ENCODE peak calls at places on chromosome 13, in four cellular contexts. One of them, this sample, is unnamed.

GRCh38 chr13:21109168-21109567 is 47.8 kb upstream of the LATS2 start:
- DNase-seq in SJCRH30: no peak
- DNase-seq in AG04450: no peak
- DNase-seq in caudate nucleus: no peak
- DNase-seq in this sample: no peak

GRCh38 chr13:44874886-44875630 is 114.2 kb downstream of the NUFIP1 start:
- DNase-seq in SJCRH30: peak; percentile 41
- DNase-seq in caudate nucleus: no peak
- DNase-seq in AG04450: no peak
- DNase-seq in this sample: no peak

GRCh38 chr13:41546372-41547252 is 89.3 kb downstream of the RGCC start:
- DNase-seq in AG04450: peak; percentile 32
- DNase-seq in caudate nucleus: no peak
- DNase-seq in SJCRH30: peak; percentile 98
- DNase-seq in this sample: no peak

GRCh38 chr13:45456196-45456972 is 8.4 kb upstream of the COG3 start:
- DNase-seq in AG04450: peak; percentile 30
- DNase-seq in caudate nucleus: no peak
- DNase-seq in SJCRH30: no peak
- DNase-seq in this sample: no peak

GRCh38 chr13:88586263-88586662 is 915.1 kb downstream of the SLITRK5 start:
- DNase-seq in caudate nucleus: no peak
- DNase-seq in SJCRH30: no peak
- DNase-seq in AG04450: no peak
- DNase-seq in this sample: no peak

GRCh38 chr13:101146101-101146898 is 270.0 kb downstream of the NALCN start:
- DNase-seq in caudate nucleus: no peak
- DNase-seq in AG04450: no peak
- DNase-seq in SJCRH30: no peak
- DNase-seq in this sample: no peak

GRCh38 chr13:98629055-98629454 is 52.1 kb upstream of the STK24 start:
- DNase-seq in SJCRH30: no peak
- DNase-seq in caudate nucleus: no peak
- DNase-seq in AG04450: no peak
- DNase-seq in this sample: no peak

GRCh38 chr13:89827552-89827951 is 1519.9 kb upstream of the MIR17HG start:
- DNase-seq in AG04450: no peak
- DNase-seq in SJCRH30: peak; percentile 2
- DNase-seq in caudate nucleus: no peak
- DNase-seq in this sample: no peak

GRCh38 chr13:113080361-113080831 is 25.2 kb upstream of the F7 start:
- DNase-seq in AG04450: no peak
- DNase-seq in caudate nucleus: no peak
- DNase-seq in SJCRH30: no peak
- DNase-seq in this sample: no peak

GRCh38 chr13:26220575-26220974 is 1.5 kb downstream of the RNF6 start:
- DNase-seq in SJCRH30: peak; percentile 29
- DNase-seq in caudate nucleus: no peak
- DNase-seq in AG04450: no peak
- DNase-seq in this sample: no peak

DNA sequence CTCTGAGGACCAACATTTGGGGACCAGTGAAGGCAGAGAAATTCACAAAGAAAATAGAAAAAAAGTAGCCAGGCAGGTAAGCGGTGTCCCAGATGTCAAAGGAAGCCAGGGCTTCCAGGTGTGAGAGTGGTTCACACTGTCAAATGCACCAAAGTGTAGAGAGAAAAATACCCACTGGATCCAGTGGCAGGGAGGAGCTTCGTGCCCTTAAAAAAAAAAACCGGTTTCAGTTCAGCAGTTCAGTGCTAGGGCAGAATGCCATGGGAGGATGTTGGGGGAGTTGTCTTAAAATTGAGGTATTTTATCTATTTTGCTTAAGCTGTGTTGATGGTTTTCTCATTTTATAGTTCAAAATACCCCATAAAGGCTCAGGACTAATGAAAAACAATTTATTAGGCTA is 47.8 kb upstream of the C1QTNF9 start:
- DNase-seq in SJCRH30: no peak
- DNase-seq in caudate nucleus: no peak
- DNase-seq in AG04450: no peak
- DNase-seq in this sample: no peak
- H3K27ac ChIP-seq in SJCRH30: no peak overlapping the region
- H3K27ac ChIP-seq in caudate nucleus: no peak overlapping the region
- H3K27ac ChIP-seq in AG04450: no peak overlapping the region
- H3K27ac ChIP-seq in this sample: no peak overlapping the region

GRCh38 chr13:110168999-110169933 is 137.7 kb downstream of the COL4A1 start:
- DNase-seq in AG04450: no peak
- DNase-seq in caudate nucleus: no peak
- DNase-seq in SJCRH30: no peak
- DNase-seq in this sample: no peak
- H3K27ac ChIP-seq in AG04450: peak overlapping the region; percentile 21
- H3K27ac ChIP-seq in caudate nucleus: no peak overlapping the region
- H3K27ac ChIP-seq in SJCRH30: no peak overlapping the region
- H3K27ac ChIP-seq in this sample: no peak overlapping the region

DNA sequence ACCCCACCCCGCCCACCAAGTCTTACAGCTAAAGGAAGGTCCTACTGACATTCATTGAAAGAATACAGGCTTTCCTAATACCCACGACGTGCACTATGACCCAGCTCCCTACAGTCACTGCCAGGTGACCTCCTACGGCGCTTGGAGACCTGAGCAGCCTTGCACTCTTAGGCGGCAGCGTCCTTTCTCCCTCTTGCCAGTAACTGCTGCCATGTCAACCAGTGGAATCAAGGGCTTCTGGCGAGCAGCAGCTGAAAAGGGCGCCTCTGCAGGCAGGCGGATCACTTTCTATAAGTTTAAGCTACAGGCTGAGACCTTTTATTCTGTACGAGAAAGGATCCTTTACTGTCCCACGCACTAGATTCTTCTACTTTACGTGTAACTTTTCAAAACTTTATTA is 2.0 kb downstream of the KCTD12 start:
- DNase-seq in AG04450: no peak
- DNase-seq in SJCRH30: no peak
- DNase-seq in caudate nucleus: no peak
- DNase-seq in this sample: no peak
- H3K27ac ChIP-seq in AG04450: no peak overlapping the region
- H3K27ac ChIP-seq in SJCRH30: no peak overlapping the region
- H3K27ac ChIP-seq in caudate nucleus: peak overlapping the region; percentile 84
- H3K27ac ChIP-seq in this sample: peak overlapping the region; percentile 68

DNA sequence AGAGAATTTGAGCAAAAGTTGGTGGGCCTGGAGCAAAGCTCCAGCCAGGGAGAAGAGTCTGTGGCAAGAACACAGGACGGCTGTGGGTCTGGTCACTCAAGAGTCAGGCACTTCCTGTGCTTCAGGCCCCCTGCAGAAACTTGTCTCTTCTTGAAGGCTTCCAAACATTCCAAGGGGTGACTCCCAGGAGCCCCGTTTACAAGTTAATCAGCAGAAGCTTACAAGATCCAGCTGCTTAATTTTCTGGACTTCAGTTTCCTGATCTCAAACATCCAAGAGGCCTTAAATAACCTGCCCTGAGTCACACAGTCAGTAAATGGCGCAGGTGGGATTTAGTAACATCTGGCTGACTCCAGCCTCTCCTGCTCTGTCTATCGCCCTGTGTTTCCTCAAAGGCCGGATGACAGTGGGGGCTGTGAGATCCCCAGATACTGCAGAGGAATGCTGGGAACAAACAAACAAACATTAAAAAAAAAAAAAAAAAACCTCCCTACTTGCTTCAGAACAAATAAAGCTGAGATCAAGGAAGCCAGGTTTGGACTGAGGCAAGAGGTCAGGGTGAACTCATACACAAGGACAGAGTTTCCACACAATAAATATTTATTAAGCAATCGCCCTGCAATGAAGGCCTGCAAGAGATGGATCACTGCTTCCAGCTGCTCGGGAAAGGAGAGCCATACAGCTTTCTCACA is 175.4 kb upstream of the RFC3 start:
- DNase-seq in SJCRH30: no peak
- DNase-seq in AG04450: peak; percentile 88
- DNase-seq in caudate nucleus: no peak
- DNase-seq in this sample: no peak
- H3K27ac ChIP-seq in SJCRH30: no peak overlapping the region
- H3K27ac ChIP-seq in AG04450: peak overlapping the region; percentile 97
- H3K27ac ChIP-seq in caudate nucleus: no peak overlapping the region
- H3K27ac ChIP-seq in this sample: no peak overlapping the region

GRCh38 chr13:33259296-33259695 is 26.3 kb downstream of the STARD13 start:
- DNase-seq in SJCRH30: no peak
- DNase-seq in AG04450: no peak
- DNase-seq in caudate nucleus: no peak
- DNase-seq in this sample: no peak
- H3K27ac ChIP-seq in SJCRH30: no peak overlapping the region
- H3K27ac ChIP-seq in AG04450: no peak overlapping the region
- H3K27ac ChIP-seq in caudate nucleus: no peak overlapping the region
- H3K27ac ChIP-seq in this sample: peak overlapping the region; percentile 64

GRCh38 chr13:74229242-74229641 is 95.0 kb upstream of the KLF12 start:
- DNase-seq in AG04450: no peak
- DNase-seq in SJCRH30: no peak
- DNase-seq in caudate nucleus: no peak
- DNase-seq in this sample: no peak

GRCh38 chr13:74221752-74222151 is 87.5 kb upstream of the KLF12 start:
- DNase-seq in caudate nucleus: no peak
- DNase-seq in SJCRH30: no peak
- DNase-seq in AG04450: no peak
- DNase-seq in this sample: no peak

GRCh38 chr13:74230984-74231443 is 96.8 kb upstream of the KLF12 start:
- DNase-seq in AG04450: no peak
- DNase-seq in caudate nucleus: no peak
- DNase-seq in SJCRH30: no peak
- DNase-seq in this sample: no peak

GRCh38 chr13:74226791-74227475 is 92.7 kb upstream of the KLF12 start:
- DNase-seq in AG04450: no peak
- DNase-seq in caudate nucleus: no peak
- DNase-seq in SJCRH30: peak; percentile 16
- DNase-seq in this sample: no peak

DNA sequence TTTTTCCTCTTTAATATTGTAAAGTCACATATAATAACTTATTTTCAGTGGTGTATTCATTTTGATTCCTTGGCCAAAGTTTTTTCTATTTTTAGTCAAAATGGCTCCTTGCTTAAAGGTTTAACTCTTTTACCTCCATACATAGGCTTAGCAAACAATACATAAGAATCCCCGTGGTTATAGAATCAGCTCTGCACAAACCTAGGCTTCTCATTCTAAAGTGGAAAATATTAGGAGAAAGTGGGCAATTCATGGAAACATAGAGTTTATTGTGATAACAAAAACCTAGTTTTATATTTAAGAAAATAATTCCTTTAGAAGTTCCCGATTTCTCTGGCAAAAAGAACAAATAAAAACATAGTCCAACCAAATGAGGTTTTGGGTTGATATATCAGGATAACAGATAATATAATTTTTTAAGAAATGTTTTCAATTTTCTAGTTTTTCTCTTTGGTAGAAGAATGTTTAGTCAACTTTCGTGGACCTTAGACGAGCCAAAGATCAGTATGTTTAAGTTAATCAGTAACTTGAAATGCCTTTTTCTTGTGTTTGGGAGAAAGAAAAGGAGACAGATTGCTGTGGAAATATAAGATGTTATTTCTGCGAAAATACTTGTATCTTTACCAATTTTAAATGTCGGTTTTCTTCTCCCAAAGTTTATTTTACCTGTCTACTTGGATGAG is 93.4 kb upstream of the KLF12 start:
- DNase-seq in SJCRH30: no peak
- DNase-seq in AG04450: no peak
- DNase-seq in caudate nucleus: no peak
- DNase-seq in this sample: no peak
- H3K27ac ChIP-seq in SJCRH30: no peak overlapping the region
- H3K27ac ChIP-seq in AG04450: no peak overlapping the region
- H3K27ac ChIP-seq in caudate nucleus: no peak overlapping the region
- H3K27ac ChIP-seq in this sample: no peak overlapping the region

GRCh38 chr13:50072676-50073075 is 57.4 kb downstream of the KCNRG start:
- DNase-seq in SJCRH30: no peak
- DNase-seq in AG04450: no peak
- DNase-seq in caudate nucleus: no peak
- DNase-seq in this sample: no peak

GRCh38 chr13:50071399-50071798 is 56.2 kb downstream of the KCNRG start:
- DNase-seq in SJCRH30: peak; percentile 28
- DNase-seq in AG04450: no peak
- DNase-seq in caudate nucleus: no peak
- DNase-seq in this sample: no peak

GRCh38 chr13:50068508-50068907 is 53.3 kb downstream of the KCNRG start:
- DNase-seq in caudate nucleus: no peak
- DNase-seq in SJCRH30: no peak
- DNase-seq in AG04450: no peak
- DNase-seq in this sample: no peak

GRCh38 chr13:50065712-50066111 is 50.5 kb downstream of the KCNRG start:
- DNase-seq in AG04450: no peak
- DNase-seq in SJCRH30: no peak
- DNase-seq in caudate nucleus: no peak
- DNase-seq in this sample: no peak

DNA sequence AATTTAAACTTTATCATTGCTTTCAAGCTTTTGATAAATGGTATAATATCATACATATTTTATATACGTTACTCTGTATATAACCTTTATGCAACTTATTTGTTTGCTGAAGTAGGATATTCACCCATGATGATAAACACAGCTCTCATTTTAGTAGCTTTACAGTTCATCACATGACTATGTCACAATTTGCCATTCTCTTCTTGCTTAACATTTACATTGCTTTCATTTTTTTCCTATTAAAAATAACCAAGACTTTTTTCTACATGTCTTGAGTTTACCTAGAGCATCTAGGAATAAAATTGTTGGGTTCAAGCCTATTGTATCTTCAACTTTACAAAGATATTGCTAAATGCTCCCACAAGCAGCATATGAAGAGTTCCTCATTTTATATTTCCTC is 54.0 kb downstream of the KCNRG start:
- DNase-seq in SJCRH30: no peak
- DNase-seq in caudate nucleus: no peak
- DNase-seq in AG04450: no peak
- DNase-seq in this sample: no peak
- H3K27ac ChIP-seq in SJCRH30: no peak overlapping the region
- H3K27ac ChIP-seq in caudate nucleus: no peak overlapping the region
- H3K27ac ChIP-seq in AG04450: no peak overlapping the region
- H3K27ac ChIP-seq in this sample: no peak overlapping the region

DNA sequence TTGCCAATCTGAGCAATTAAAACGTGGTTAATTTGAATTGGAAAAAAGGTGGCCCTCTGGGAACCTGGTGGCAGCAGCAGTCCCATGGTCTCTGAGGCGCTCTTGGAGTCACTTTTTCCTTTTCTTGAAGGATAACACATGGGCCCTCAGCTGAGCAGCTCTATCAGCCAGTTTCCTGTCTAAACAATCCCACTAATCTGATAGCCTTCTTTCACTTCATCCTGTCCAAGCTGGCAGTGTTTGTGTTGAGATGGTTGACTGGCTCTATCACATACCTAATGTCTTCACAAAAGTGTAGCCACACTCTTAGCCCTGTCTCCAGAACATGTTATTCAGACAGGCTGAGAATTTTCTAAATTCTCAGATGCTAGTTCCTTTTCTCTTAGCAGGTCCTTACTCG is 10.7 kb downstream of the MZT1 start:
- DNase-seq in AG04450: no peak
- DNase-seq in caudate nucleus: no peak
- DNase-seq in SJCRH30: no peak
- DNase-seq in this sample: no peak
- H3K27ac ChIP-seq in AG04450: no peak overlapping the region
- H3K27ac ChIP-seq in caudate nucleus: no peak overlapping the region
- H3K27ac ChIP-seq in SJCRH30: no peak overlapping the region
- H3K27ac ChIP-seq in this sample: no peak overlapping the region

This sample was measured in substantia nigra.